ENCODE peak calls at places on chromosomes 16 and 17, in five cellular contexts. U is pancreas, V is astrocyte, R is NCI-H2107, M is NCI-H1436. J is an unnamed sample.

GRCh38 chr16:87603684-87604571 is 1.6 kb downstream of the JPH3 start:
- DNase-seq in U (no peak), V (no peak), R (no peak), M (no peak), J (no peak)

GRCh38 chr16:73713301-73713700 is 583.3 kb upstream of the PSMD7 start:
- DNase-seq in U (no peak), V (no peak), R (no peak), M (no peak), J (no peak)

GRCh38 chr17:74051348-74051747 is 152.1 kb upstream of the RPL38 start:
- DNase-seq in U (no peak), V (no peak), R (no peak), M (no peak), J (peak; percentile 21)

GRCh38 chr17:20127660-20128413 is 118.7 kb downstream of the SPECC1 start:
- DNase-seq in U (no peak), V (peak; percentile 4), R (no peak), M (no peak), J (no peak)

GRCh38 chr17:1529863-1530262 is 13.5 kb upstream of the INPP5K start:
- DNase-seq in U (no peak), V (no peak), R (no peak), M (no peak), J (no peak)

GRCh38 chr16:82370282-82370681 is 200.3 kb upstream of the MPHOSPH6 start:
- DNase-seq in U (no peak), V (no peak), R (no peak), M (no peak), J (no peak)

GRCh38 chr16:31201511-31202401 is 804 bp downstream of the PYCARD start:
- DNase-seq in U (peak; percentile 83), V (no peak), R (no peak), M (no peak), J (peak; percentile 75)

GRCh38 chr17:17474341-17474740 is 2.5 kb upstream of the MED9 start:
- DNase-seq in U (no peak), V (no peak), R (no peak), M (no peak), J (no peak)

GRCh38 chr16:1414532-1415265 is at the start of gene UNKL:
- DNase-seq in U (peak; percentile 92), V (no peak), R (no peak), M (peak; percentile 71), J (peak; percentile 61)

GRCh38 chr16:496097-496886 is 31.2 kb upstream of the CAPN15 start:
- DNase-seq in U (no peak), V (no peak), R (no peak), M (no peak), J (no peak)

GRCh38 chr16:11145821-11146211 is 110.2 kb downstream of the SOCS1 start:
- DNase-seq in U (no peak), V (no peak), R (no peak), M (no peak), J (no peak)

GRCh38 chr16:13171313-13171712 is 269.9 kb downstream of the SHISA9 start:
- DNase-seq in U (no peak), V (no peak), R (no peak), M (no peak), J (no peak)

GRCh38 chr17:66462010-66462409 is 159.6 kb downstream of the PRKCA start:
- DNase-seq in U (no peak), V (no peak), R (no peak), M (no peak), J (no peak)

GRCh38 chr16:1090620-1091587 is 5.1 kb downstream of the C1QTNF8 start:
- DNase-seq in U (no peak), V (no peak), R (no peak), M (no peak), J (no peak)

GRCh38 chr16:1285669-1286491 is 23.6 kb upstream of the UBE2I start:
- DNase-seq in U (peak; percentile 51), V (no peak), R (no peak), M (no peak), J (no peak)

GRCh38 chr17:57627591-57627990 is 117.5 kb downstream of the CCDC182 start:
- DNase-seq in U (peak; percentile 21), V (no peak), R (no peak), M (no peak), J (no peak)

GRCh38 chr17:62875296-62875695 is 67.2 kb upstream of the MARCHF10 start:
- DNase-seq in U (no peak), V (no peak), R (no peak), M (no peak), J (peak; percentile 51)